ENCODE peak calls at places on chromosomes 13 and 19, in five cellular contexts. U is GM23338, P is fibroblast of lung, I is cardiac fibroblast, B is epithelial cell of esophagus. V is an unnamed sample.

GRCh38 chr13:98267080-98267912 is 90.2 kb upstream of the RNF113B start:
- DNase-seq in U (no peak), P (peak; percentile 68), I (peak; percentile 45), B (peak; percentile 47), V (no peak)

GRCh38 chr13:113532156-113532806 is 41.8 kb upstream of the DCUN1D2 start:
- DNase-seq in P (peak; percentile 36), U (peak; percentile 73), B (no peak), I (no peak), V (no peak)

GRCh38 chr13:26983533-26984315 is 187.9 kb downstream of the USP12 start:
- DNase-seq in I (peak; percentile 26), B (no peak), P (peak; percentile 42), U (no peak), V (no peak)

GRCh38 chr19:41774515-41774980 is 19.2 kb downstream of the CEACAM6 start:
- DNase-seq in P (no peak), U (no peak), B (peak; percentile 96), I (no peak), V (no peak)

GRCh38 chr13:48647625-48648024 is 6.1 kb upstream of the CYSLTR2 start:
- DNase-seq in I (no peak), U (no peak), P (no peak), B (no peak), V (no peak)

GRCh38 chr19:32928806-32929205 is 43.0 kb downstream of the CEP89 start:
- DNase-seq in B (peak; percentile 75), U (no peak), P (no peak), I (no peak), V (no peak)

GRCh38 chr13:22126433-22127021 is 455.7 kb downstream of the FGF9 start:
- DNase-seq in U (no peak), I (no peak), P (no peak), B (no peak), V (no peak)

GRCh38 chr19:46967578-46968018 is 52.0 kb upstream of the NPAS1 start:
- DNase-seq in P (no peak), B (peak; percentile 41), U (no peak), I (no peak), V (no peak)

GRCh38 chr19:5804516-5805464 is at the start of gene NRTN:
- DNase-seq in U (peak; percentile 75), I (no peak), P (no peak), B (no peak), V (no peak)

GRCh38 chr19:56972291-56972914 is 131.9 kb upstream of the PEG3 start:
- DNase-seq in P (no peak), U (no peak), I (no peak), B (no peak), V (no peak)

GRCh38 chr13:76148374-76148773 is 512.2 kb downstream of the LMO7 start:
- DNase-seq in I (no peak), B (peak; percentile 9), P (no peak), U (no peak), V (no peak)

GRCh38 chr19:10100163-10100785 is 2.2 kb downstream of the ANGPTL6 start:
- DNase-seq in U (no peak), I (no peak), B (no peak), P (no peak), V (no peak)

GRCh38 chr19:48511321-48511731 is 309 bp downstream of the LMTK3 start:
- DNase-seq in P (no peak), I (no peak), U (no peak), B (no peak), V (no peak)

GRCh38 chr19:18660051-18660910 is 23.2 kb upstream of the CRTC1 start:
- DNase-seq in U (no peak), P (peak; percentile 82), B (no peak), I (peak; percentile 67), V (peak; percentile 57)

GRCh38 chr13:106038752-106039151 is 496.7 kb downstream of the EFNB2 start:
- DNase-seq in P (peak; percentile 93), B (peak; percentile 80), U (no peak), I (peak; percentile 66), V (peak; percentile 83)

GRCh38 chr19:511101-511841 is 4.0 kb downstream of the TPGS1 start:
- DNase-seq in U (no peak), I (peak; percentile 64), P (peak; percentile 79), B (peak; percentile 85), V (no peak)

GRCh38 chr13:94712287-94712811 is at the start of gene SOX21:
- DNase-seq in I (peak; percentile 5), B (peak; percentile 33), U (peak; percentile 68), P (no peak), V (no peak)

GRCh38 chr19:29694669-29695627 is 20.1 kb downstream of the C19orf12 start:
- DNase-seq in I (peak; percentile 83), P (peak; percentile 51), B (peak; percentile 55), U (peak; percentile 85), V (peak; percentile 56)

GRCh38 chr19:8045872-8046568 is 6.5 kb upstream of the CCL25 start:
- DNase-seq in B (no peak), P (no peak), I (no peak), U (no peak), V (no peak)

GRCh38 chr13:79503473-79504017 is 22.6 kb downstream of the NDFIP2 start:
- DNase-seq in U (no peak), B (no peak), P (no peak), I (no peak), V (no peak)

GRCh38 chr19:33086955-33087354 is 6.0 kb downstream of the GPATCH1 start:
- DNase-seq in U (no peak), I (no peak), B (no peak), P (no peak), V (no peak)

GRCh38 chr19:55493650-55494171 is 5.5 kb downstream of the SSC5D start:
- DNase-seq in U (no peak), P (no peak), I (peak; percentile 60), B (no peak), V (no peak)

GRCh38 chr13:47168086-47168485 is 271.2 kb upstream of the HTR2A start:
- DNase-seq in P (peak; percentile 67), B (peak; percentile 61), U (no peak), I (peak; percentile 69), V (peak; percentile 33)

GRCh38 chr19:8517551-8518442 is 3.8 kb upstream of the ZNF414 start:
- DNase-seq in P (no peak), B (no peak), I (peak; percentile 84), U (no peak), V (no peak)

GRCh38 chr13:49046002-49046401 is 70.3 kb downstream of the FNDC3A start:
- DNase-seq in I (no peak), B (no peak), U (no peak), P (peak; percentile 59), V (peak; percentile 68)

GRCh38 chr13:40077396-40078027 is 422.1 kb downstream of the COG6 start:
- DNase-seq in P (no peak), U (no peak), I (no peak), B (peak; percentile 84), V (no peak)

GRCh38 chr19:38918526-38918925 is 6.5 kb upstream of the CCER2 start:
- DNase-seq in P (no peak), I (no peak), U (no peak), B (no peak), V (no peak)

GRCh38 chr19:38917516-38917915 is 5.5 kb upstream of the CCER2 start:
- DNase-seq in P (no peak), I (no peak), B (no peak), U (no peak), V (no peak)

GRCh38 chr19:38919837-38920528 is 8.0 kb upstream of the CCER2 start:
- DNase-seq in P (no peak), B (no peak), U (no peak), I (no peak), V (no peak)

GRCh38 chr19:38915329-38916321 is 3.6 kb upstream of the CCER2 start:
- DNase-seq in P (no peak), I (no peak), B (no peak), U (no peak), V (no peak)

GRCh38 chr19:38917921-38918491 is 6.0 kb upstream of the CCER2 start:
- DNase-seq in I (no peak), U (peak; percentile 36), B (peak; percentile 17), P (no peak), V (no peak)
- TF ChIP-seq CTCF in I (no peak), U (peak; percentile 20), B (peak; percentile 8), P (no peak), V (peak; percentile 49)

GRCh38 chr19:1854542-1855039 is 6.3 kb upstream of the REXO1 start:
- DNase-seq in P (no peak), U (peak; percentile 56), I (no peak), B (no peak), V (no peak)
- TF ChIP-seq CTCF in P (no peak), U (peak; percentile 0), I (no peak), B (no peak), V (no peak)

GRCh38 chr19:11225815-11226214 is 13.6 kb upstream of the ANGPTL8 start:
- DNase-seq in I (no peak), U (no peak), B (no peak), P (no peak), V (no peak)

GRCh38 chr19:11226716-11227166 is 12.7 kb upstream of the ANGPTL8 start:
- DNase-seq in B (no peak), U (no peak), I (no peak), P (no peak), V (no peak)

GRCh38 chr19:11224429-11224828 is 15.0 kb upstream of the ANGPTL8 start:
- DNase-seq in B (no peak), I (no peak), P (no peak), U (no peak), V (no peak)

GRCh38 chr19:11225172-11225571 is 14.2 kb upstream of the ANGPTL8 start:
- DNase-seq in U (no peak), I (no peak), P (no peak), B (no peak), V (no peak)

DNA sequence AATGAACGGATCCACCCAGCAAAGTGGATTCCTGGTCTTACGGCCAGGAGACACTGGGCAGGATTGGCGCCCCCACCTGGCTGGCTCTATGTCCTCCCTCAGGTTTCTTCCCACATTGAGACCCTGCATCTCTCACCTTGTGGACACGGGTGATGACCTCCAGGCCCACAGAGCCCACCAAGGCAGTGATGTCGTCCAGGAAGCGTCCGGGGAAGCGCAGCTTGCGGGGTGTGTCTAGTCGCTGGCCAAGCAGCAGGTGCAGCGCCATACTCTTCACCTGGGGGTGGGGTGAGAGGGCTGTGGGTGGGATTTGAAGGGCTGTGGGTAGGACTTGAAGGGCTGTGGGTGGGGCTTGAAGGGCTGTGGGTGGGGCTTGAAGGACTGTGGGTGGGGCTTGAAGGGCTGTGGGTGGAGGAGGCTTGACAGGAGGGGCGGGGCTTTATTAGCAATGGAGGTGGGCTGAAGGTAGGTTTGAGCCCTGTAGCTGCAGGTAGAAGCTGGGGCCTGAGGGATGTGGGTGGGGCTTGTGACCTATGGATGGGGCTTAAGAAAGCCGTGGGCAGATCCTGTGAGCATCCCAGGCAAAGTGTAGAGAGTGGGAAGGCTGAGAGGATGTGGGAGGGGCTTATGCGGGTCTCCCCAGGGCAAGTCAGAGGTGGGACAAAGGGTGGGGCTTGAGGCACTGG is 12.1 kb upstream of the ANGPTL8 start:
- DNase-seq in P (no peak), U (peak; percentile 95), B (peak; percentile 43), I (no peak), V (no peak)
- TF ChIP-seq CTCF in P (no peak), U (peak; percentile 81), B (peak; percentile 2), I (peak; percentile 6), V (peak; percentile 55)

GRCh38 chr13:29546662-29547061 is 48.8 kb downstream of the SLC7A1 start:
- DNase-seq in B (no peak), P (no peak), I (no peak), U (no peak), V (no peak)

GRCh38 chr13:29545988-29546387 is 49.5 kb downstream of the SLC7A1 start:
- DNase-seq in P (no peak), U (no peak), B (no peak), I (no peak), V (no peak)

GRCh38 chr13:29541400-29541799 is 54.1 kb downstream of the SLC7A1 start:
- DNase-seq in U (no peak), B (no peak), P (no peak), I (no peak), V (no peak)

GRCh38 chr13:29540799-29541198 is 54.7 kb downstream of the SLC7A1 start:
- DNase-seq in P (no peak), B (no peak), U (no peak), I (no peak), V (no peak)

GRCh38 chr13:29543230-29544215 is 52.0 kb downstream of the SLC7A1 start:
- DNase-seq in I (no peak), B (peak; percentile 38), P (peak; percentile 79), U (peak; percentile 31), V (peak; percentile 48)
- TF ChIP-seq CTCF in I (no peak), B (no peak), P (no peak), U (peak; percentile 21), V (peak; percentile 34)